ENCODE peak calls at places on chromosomes 2 and 18, in ten cellular contexts. F is stomach; D is cardiac fibroblast; T is fibroblast of mammary gland; M is fibroblast of the aortic adventitia; O is AG04450; G is CD8-positive, alpha-beta T cell; N is AG10803; W is choroid plexus epithelial cell; Q is endodermal cell. U is an unnamed sample.
A peak's percentile ranks its signal among the peaks of the same experiment; 100 is the strongest.

GRCh38 chr2:130834923-130835765 is 1.6 kb upstream of the ARHGEF4 start:
- DNase-seq in T (no peak), Q (peak; percentile 59), F (no peak), M (no peak), O (no peak), G (no peak), W (no peak), N (no peak), D (no peak), U (no peak)

GRCh38 chr2:234427081-234428058 is 69.5 kb downstream of the ARL4C start:
- DNase-seq in Q (peak; percentile 87), N (peak; percentile 94), D (peak; percentile 82), T (no peak), W (peak; percentile 93), F (no peak), M (peak; percentile 92), G (no peak), O (peak; percentile 70), U (peak; percentile 17)

GRCh38 chr2:126975671-126976655 is 77.3 kb downstream of the TEX51 start:
- DNase-seq in T (no peak), M (peak; percentile 14), D (no peak), Q (peak; percentile 59), G (no peak), W (no peak), O (no peak), F (no peak), N (no peak), U (peak; percentile 15)

GRCh38 chr2:173652311-173652710 is 297.6 kb downstream of the CDCA7 start:
- DNase-seq in G (no peak), W (peak; percentile 87), N (peak; percentile 92), Q (no peak), M (peak; percentile 98), O (peak; percentile 87), D (peak; percentile 95), F (no peak), T (peak; percentile 92), U (peak; percentile 92)

GRCh38 chr2:224241812-224242211 is 160.1 kb downstream of the FAM124B start:
- DNase-seq in Q (no peak), G (no peak), N (no peak), M (no peak), O (no peak), W (no peak), D (no peak), T (no peak), F (no peak), U (no peak)

GRCh38 chr2:236673823-236674185 is 104.2 kb downstream of the ACKR3 start:
- DNase-seq in Q (peak; percentile 28), O (no peak), W (no peak), F (no peak), N (no peak), T (no peak), M (no peak), G (no peak), D (no peak), U (no peak)

GRCh38 chr18:59505311-59505710 is 146.2 kb upstream of the LMAN1 start:
- DNase-seq in T (no peak), W (no peak), D (no peak), F (no peak), Q (no peak), G (no peak), N (peak; percentile 27), M (peak; percentile 83), O (no peak), U (no peak)

GRCh38 chr2:37774976-37775907 is 103.8 kb upstream of the CDC42EP3 start:
- DNase-seq in N (peak; percentile 68), G (no peak), O (no peak), D (peak; percentile 66), T (peak; percentile 61), M (no peak), F (no peak), Q (no peak), W (peak; percentile 44), U (no peak)

GRCh38 chr2:126864861-126865260 is 33.8 kb upstream of the TEX51 start:
- DNase-seq in G (no peak), W (no peak), F (no peak), T (no peak), N (no peak), O (no peak), Q (peak; percentile 76), D (no peak), M (no peak), U (no peak)

GRCh38 chr18:46950064-46950656 is 32.8 kb downstream of the KATNAL2 start:
- DNase-seq in O (no peak), T (no peak), Q (no peak), D (peak; percentile 33), N (peak; percentile 3), W (peak; percentile 50), G (no peak), F (no peak), M (peak; percentile 5), U (no peak)
- TF ChIP-seq CTCF in O (peak; percentile 39), T (peak; percentile 61), Q (peak; percentile 80), D (peak; percentile 43), N (peak; percentile 48), W (peak; percentile 62), G (no peak), F (no peak), M (no peak), U (peak; percentile 40)

GRCh38 chr2:136188086-136188485 is 70.1 kb upstream of the CXCR4 start:
- DNase-seq in M (no peak), T (no peak), D (no peak), N (no peak), G (no peak), Q (no peak), W (no peak), F (no peak), O (no peak), U (no peak)
- H3K4me3 ChIP-seq in M (no peak overlapping the region), T (no peak overlapping the region), D (no peak overlapping the region), N (no peak overlapping the region), G (no peak overlapping the region), Q (no peak overlapping the region), W (no peak overlapping the region), F (no peak overlapping the region), O (no peak overlapping the region), U (no peak overlapping the region)

GRCh38 chr2:239094727-239095266 is 246.9 kb downstream of the TWIST2 start:
- DNase-seq in Q (no peak), M (no peak), D (no peak), O (no peak), G (no peak), W (no peak), T (no peak), N (no peak), F (no peak), U (no peak)

GRCh38 chr2:239092571-239093294 is 244.8 kb downstream of the TWIST2 start:
- DNase-seq in G (no peak), D (no peak), N (peak; percentile 20), W (no peak), Q (no peak), O (no peak), T (no peak), M (no peak), F (no peak), U (no peak)

GRCh38 chr2:239093487-239093886 is 245.6 kb downstream of the TWIST2 start:
- DNase-seq in W (no peak), G (no peak), T (no peak), Q (no peak), O (no peak), M (no peak), F (no peak), N (no peak), D (no peak), U (no peak)

GRCh38 chr2:239095475-239095874 is 247.6 kb downstream of the TWIST2 start:
- DNase-seq in N (no peak), W (no peak), M (no peak), F (no peak), D (no peak), G (no peak), Q (no peak), O (no peak), T (no peak), U (no peak)

GRCh38 chr2:239093956-239094355 is 246.1 kb downstream of the TWIST2 start:
- DNase-seq in O (no peak), W (peak; percentile 17), F (no peak), Q (no peak), M (no peak), T (no peak), N (peak; percentile 43), D (no peak), G (no peak), U (peak; percentile 43)
- TF ChIP-seq CTCF in O (no peak), W (peak; percentile 12), F (no peak), Q (no peak), M (no peak), T (peak; percentile 39), N (peak; percentile 53), D (no peak), G (no peak), U (peak; percentile 37)

GRCh38 chr2:61793389-61793836 is 60.4 kb downstream of the FAM161A start:
- DNase-seq in N (peak; percentile 50), Q (peak; percentile 96), F (peak; percentile 76), M (peak; percentile 58), O (peak; percentile 7), T (peak; percentile 67), D (peak; percentile 72), W (peak; percentile 72), G (peak; percentile 81), U (peak; percentile 80)
- H3K4me3 ChIP-seq in N (peak overlapping the region; percentile 37), Q (no peak overlapping the region), F (peak overlapping the region; percentile 31), M (peak overlapping the region; percentile 31), O (peak overlapping the region; percentile 31), T (peak overlapping the region; percentile 10), D (peak overlapping the region; percentile 15), W (peak overlapping the region; percentile 33), G (no peak overlapping the region), U (peak overlapping the region; percentile 30)

DNA sequence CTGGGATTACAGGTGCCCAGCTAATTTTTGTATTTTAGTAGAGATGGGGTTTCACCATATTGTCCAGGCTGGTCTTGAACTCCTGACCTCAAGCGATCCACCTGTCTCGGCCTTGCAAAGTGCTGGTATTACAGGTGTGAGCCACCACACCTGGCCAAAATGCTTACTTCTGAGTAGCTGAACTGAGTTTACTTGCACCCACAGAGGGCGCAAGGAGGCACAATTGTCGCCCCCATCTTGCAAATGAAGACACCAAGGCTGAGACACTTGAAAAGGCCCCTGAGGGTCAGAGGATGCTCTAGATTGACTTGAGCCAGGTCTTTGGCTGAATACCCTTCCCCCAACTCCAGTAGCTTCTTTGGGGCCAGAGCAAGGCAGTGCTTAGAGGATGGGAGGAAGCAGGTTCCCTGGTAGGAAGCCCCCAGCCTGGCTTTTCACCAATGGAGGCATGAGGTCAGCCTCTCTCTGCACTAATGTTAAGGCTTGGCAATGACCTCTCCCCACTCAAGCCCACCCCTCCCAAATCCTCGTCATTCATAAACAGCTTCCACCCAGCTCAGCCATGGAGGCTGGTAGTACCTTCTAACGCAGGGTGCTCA is 14.5 kb upstream of the KIF1A start:
- DNase-seq in D (no peak), N (no peak), M (no peak), G (no peak), T (no peak), O (no peak), F (no peak), Q (no peak), W (no peak), U (no peak)
- TF ChIP-seq CTCF in D (no peak), N (no peak), M (no peak), G (no peak), T (no peak), O (no peak), F (no peak), Q (peak; percentile 40), W (no peak), U (no peak)

U was measured in foreskin fibroblast.